ENCODE peak calls at places on chromosomes 2 and 18, in ten cellular contexts. N is neural crest cell, Y is IMR-90, H is HCT116, J is coronary artery, D is bronchial epithelial cell, Z is tibial artery, U is A549, I is heart left ventricle, G is HL-60. M is an unnamed sample.

GRCh38 chr2:210528716-210529115 is 27.7 kb upstream of the CPS1 start:
- DNase-seq in N (no peak), Y (no peak), H (no peak), J (no peak), D (no peak), Z (no peak), U (no peak), I (no peak), G (no peak), M (no peak)

GRCh38 chr2:215436705-215437570 is 1.1 kb upstream of the FN1 start:
- DNase-seq in N (no peak), Y (no peak), H (no peak), J (no peak), D (no peak), Z (peak), U (no peak), I (no peak), G (no peak), M (peak)

GRCh38 chr2:69943841-69944604 is 17.4 kb downstream of the ASPRV1 start:
- DNase-seq in N (no peak), Y (no peak), H (no peak), J (no peak), D (no peak), Z (no peak), U (no peak), I (no peak), G (peak), M (no peak)

GRCh38 chr2:192162392-192163042 is 32.2 kb downstream of the TMEFF2 start:
- DNase-seq in N (peak), Y (peak), H (peak), J (no peak), D (peak), Z (peak), U (peak), I (no peak), G (peak), M (peak)

GRCh38 chr2:232126301-232127085 is 165.0 kb downstream of the DIS3L2 start:
- DNase-seq in N (no peak), Y (no peak), H (no peak), J (no peak), D (no peak), Z (no peak), U (no peak), I (no peak), G (peak), M (no peak)

GRCh38 chr2:39696072-39696471 is 30.4 kb downstream of the TMEM178A start:
- DNase-seq in N (no peak), Y (peak), H (no peak), J (no peak), D (peak), Z (no peak), U (peak), I (no peak), G (no peak), M (peak)

GRCh38 chr2:64267699-64268098 is 123.5 kb upstream of the PELI1 start:
- DNase-seq in N (no peak), Y (no peak), H (no peak), J (no peak), D (no peak), Z (no peak), U (no peak), I (no peak), G (no peak), M (no peak)

GRCh38 chr2:30759481-30759880 is 47.8 kb downstream of the CAPN13 start:
- DNase-seq in N (no peak), Y (no peak), H (no peak), J (no peak), D (no peak), Z (no peak), U (no peak), I (no peak), G (no peak), M (no peak)

GRCh38 chr2:9071032-9071431 is 67.5 kb upstream of the MBOAT2 start:
- DNase-seq in N (no peak), Y (peak), H (peak), J (no peak), D (peak), Z (no peak), U (peak), I (no peak), G (no peak), M (no peak)

GRCh38 chr18:9802774-9803697 is 82.7 kb upstream of the TXNDC2 start:
- DNase-seq in N (no peak), Y (peak), H (no peak), J (no peak), D (no peak), Z (no peak), U (no peak), I (no peak), G (no peak), M (no peak)

GRCh38 chr2:207929923-207930322 is 95.4 kb downstream of the PLEKHM3 start:
- DNase-seq in N (no peak), Y (no peak), H (no peak), J (no peak), D (no peak), Z (no peak), U (no peak), I (no peak), G (no peak), M (no peak)

GRCh38 chr2:72148391-72148974 is 821 bp upstream of the CYP26B1 start:
- DNase-seq in N (no peak), Y (no peak), H (no peak), J (peak), D (no peak), Z (no peak), U (peak), I (no peak), G (no peak), M (no peak)

GRCh38 chr2:172148246-172148645 is 45.5 kb upstream of the DLX2 start:
- DNase-seq in N (no peak), Y (no peak), H (no peak), J (no peak), D (no peak), Z (no peak), U (no peak), I (no peak), G (no peak), M (no peak)

GRCh38 chr2:71685073-71685848 is 231.9 kb downstream of the DYSF start:
- DNase-seq in N (no peak), Y (no peak), H (no peak), J (no peak), D (no peak), Z (peak), U (no peak), I (no peak), G (no peak), M (no peak)

GRCh38 chr2:24117902-24118301 is 5.2 kb downstream of the PFN4 start:
- DNase-seq in N (no peak), Y (no peak), H (no peak), J (no peak), D (no peak), Z (no peak), U (no peak), I (no peak), G (no peak), M (no peak)
- TF ChIP-seq CTCF in N (no peak), Y (no peak), H (no peak), J (no peak), D (no peak), Z (no peak), U (no peak), I (no peak), G (no peak), M (no peak)

GRCh38 chr18:54223568-54224241 is 764 bp downstream of the MBD2 start:
- DNase-seq in N (no peak), Y (peak), H (peak), J (peak), D (peak), Z (peak), U (peak), I (peak), G (peak), M (peak)
- TF ChIP-seq CTCF in N (no peak), Y (no peak), H (no peak), J (no peak), D (no peak), Z (no peak), U (no peak), I (no peak), G (no peak), M (no peak)

DNA sequence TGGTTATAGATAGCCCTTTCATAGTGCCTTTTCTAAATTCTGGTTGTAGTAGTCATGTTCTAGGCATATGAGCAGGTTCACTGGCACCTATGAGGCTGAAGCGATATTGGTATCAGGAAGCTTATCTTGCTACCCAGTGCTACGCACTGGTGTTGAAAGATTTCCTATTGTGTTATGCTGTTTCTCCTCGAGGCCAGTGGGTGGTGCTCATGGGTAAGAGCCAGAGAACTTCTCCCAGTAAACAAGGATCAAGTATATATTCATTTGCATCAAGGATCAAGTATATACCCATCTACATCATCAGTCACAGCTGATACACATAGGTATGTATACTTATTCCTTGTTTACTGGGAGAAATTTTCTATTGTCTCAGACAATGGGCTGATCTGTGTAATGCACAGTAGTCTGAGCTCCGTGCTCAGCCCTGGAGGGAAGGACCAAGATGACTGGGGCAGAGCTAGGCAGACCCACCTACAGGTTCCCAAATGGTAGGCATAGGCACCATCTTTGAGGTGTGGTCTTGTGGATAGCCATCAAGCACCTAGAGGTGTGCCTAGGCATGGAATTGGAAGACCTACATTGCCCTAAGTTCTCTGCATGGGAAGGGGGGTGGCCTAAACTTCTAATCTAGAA is 101.2 kb upstream of the GALNT13 start:
- DNase-seq in N (no peak), Y (no peak), H (peak), J (no peak), D (no peak), Z (no peak), U (peak), I (no peak), G (no peak), M (no peak)
- TF ChIP-seq CTCF in N (peak), Y (no peak), H (peak), J (no peak), D (no peak), Z (no peak), U (no peak), I (no peak), G (no peak), M (no peak)

DNA sequence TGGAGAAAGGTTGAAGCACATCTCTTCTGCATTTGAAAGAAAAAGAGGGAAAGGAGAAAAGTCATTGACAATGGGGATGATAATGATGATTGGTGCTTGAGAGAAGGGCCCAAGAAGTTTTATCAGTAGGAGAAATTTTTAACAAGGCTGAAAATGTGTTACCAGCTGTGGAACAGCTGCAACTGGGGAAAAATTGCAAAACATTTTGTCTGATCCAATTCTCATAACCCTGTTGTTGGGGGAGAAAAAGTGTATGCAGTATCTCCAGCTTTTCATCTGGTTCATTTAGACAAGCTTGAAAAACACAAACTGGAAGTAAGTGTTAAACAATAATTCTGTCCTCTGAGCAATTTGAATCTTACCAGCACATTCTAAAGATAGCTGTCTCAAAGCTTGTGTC is 92.7 kb downstream of the CSRNP3 start:
- DNase-seq in N (no peak), Y (no peak), H (no peak), J (no peak), D (no peak), Z (no peak), U (no peak), I (no peak), G (no peak), M (no peak)
- TF ChIP-seq CTCF in N (no peak), Y (no peak), H (no peak), J (no peak), D (no peak), Z (no peak), U (no peak), I (no peak), G (no peak), M (no peak)

GRCh38 chr18:76167440-76167839 is 327.6 kb downstream of the ZNF516 start:
- DNase-seq in N (no peak), Y (no peak), H (no peak), J (no peak), D (no peak), Z (no peak), U (no peak), I (no peak), G (no peak), M (no peak)

GRCh38 chr18:76168206-76168605 is 326.8 kb downstream of the ZNF516 start:
- DNase-seq in N (no peak), Y (no peak), H (no peak), J (no peak), D (no peak), Z (no peak), U (no peak), I (no peak), G (no peak), M (no peak)

DNA sequence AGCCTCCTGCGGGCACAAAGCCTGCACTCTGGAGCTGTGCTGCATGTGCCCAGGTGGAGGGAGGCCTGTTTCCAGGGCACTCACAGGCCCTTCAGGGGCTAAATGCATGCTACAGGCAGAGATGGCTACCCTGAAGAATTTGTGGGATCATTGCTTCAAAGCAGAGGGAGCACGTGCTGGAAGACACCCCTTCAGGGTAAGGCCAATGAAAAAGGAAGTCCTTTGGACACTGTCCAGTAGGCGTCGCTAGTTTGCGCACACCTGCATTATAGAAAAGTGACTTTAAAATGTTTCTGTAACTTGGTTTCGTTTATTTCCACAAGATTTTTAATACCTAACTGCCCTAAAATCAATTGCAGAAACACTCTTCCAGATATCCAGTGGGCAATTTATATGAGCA is 325.3 kb downstream of the ZNF516 start:
- DNase-seq in N (no peak), Y (no peak), H (no peak), J (no peak), D (no peak), Z (no peak), U (no peak), I (no peak), G (peak), M (no peak)
- TF ChIP-seq CTCF in N (no peak), Y (no peak), H (peak), J (no peak), D (no peak), Z (no peak), U (no peak), I (no peak), G (no peak), M (no peak)

DNA sequence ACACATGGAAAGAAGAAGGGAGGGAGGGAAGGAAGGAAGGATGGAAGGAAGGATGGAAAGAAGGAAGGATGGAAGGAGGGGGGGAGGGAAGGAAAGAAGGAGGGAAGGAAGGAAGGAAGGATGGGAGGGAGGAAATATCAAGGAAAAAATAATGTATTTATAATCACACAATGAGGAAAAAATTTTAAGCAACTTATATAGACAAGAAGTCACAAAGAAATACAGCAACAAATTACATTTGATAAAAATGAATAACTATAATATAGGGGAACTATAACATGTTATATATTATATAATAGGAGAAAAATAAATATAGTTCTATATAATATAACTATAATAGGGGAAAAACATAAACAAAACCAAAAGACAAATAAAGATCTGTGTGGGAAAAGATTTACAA is 441.8 kb downstream of the LRATD1 start:
- DNase-seq in N (no peak), Y (no peak), H (no peak), J (no peak), D (no peak), Z (no peak), U (no peak), I (no peak), G (no peak), M (no peak)
- TF ChIP-seq CTCF in N (no peak), Y (no peak), H (no peak), J (no peak), D (no peak), Z (no peak), U (no peak), I (no peak), G (no peak), M (no peak)

DNA sequence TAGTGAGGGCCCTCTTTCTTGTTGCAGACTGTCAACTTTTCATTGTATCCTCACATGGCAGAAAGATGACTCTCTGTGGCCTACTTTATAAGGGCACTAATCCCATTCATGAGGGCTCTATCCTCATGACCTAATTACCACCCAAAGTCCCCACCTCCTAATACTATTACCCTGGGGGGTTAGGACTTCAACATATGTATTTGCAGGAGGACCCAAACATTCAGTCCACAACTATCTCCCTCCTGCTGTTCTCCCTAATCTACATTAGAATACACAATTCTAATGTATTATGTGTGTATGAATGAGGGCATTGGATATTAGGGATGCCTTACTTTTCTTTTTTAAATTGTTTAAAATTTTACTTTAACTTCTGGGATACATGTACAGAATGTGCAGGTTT is 246.0 kb upstream of the TANK start:
- DNase-seq in N (no peak), Y (no peak), H (no peak), J (no peak), D (no peak), Z (no peak), U (no peak), I (no peak), G (no peak), M (no peak)
- TF ChIP-seq CTCF in N (no peak), Y (no peak), H (no peak), J (no peak), D (no peak), Z (no peak), U (no peak), I (no peak), G (no peak), M (no peak)

GRCh38 chr2:120195575-120195974 is 27.6 kb downstream of the TMEM185B start:
- DNase-seq in N (no peak), Y (no peak), H (no peak), J (no peak), D (no peak), Z (no peak), U (no peak), I (no peak), G (no peak), M (no peak)
- TF ChIP-seq CTCF in N (no peak), Y (no peak), H (no peak), J (no peak), D (no peak), Z (no peak), U (no peak), I (no peak), G (no peak), M (no peak)

DNA sequence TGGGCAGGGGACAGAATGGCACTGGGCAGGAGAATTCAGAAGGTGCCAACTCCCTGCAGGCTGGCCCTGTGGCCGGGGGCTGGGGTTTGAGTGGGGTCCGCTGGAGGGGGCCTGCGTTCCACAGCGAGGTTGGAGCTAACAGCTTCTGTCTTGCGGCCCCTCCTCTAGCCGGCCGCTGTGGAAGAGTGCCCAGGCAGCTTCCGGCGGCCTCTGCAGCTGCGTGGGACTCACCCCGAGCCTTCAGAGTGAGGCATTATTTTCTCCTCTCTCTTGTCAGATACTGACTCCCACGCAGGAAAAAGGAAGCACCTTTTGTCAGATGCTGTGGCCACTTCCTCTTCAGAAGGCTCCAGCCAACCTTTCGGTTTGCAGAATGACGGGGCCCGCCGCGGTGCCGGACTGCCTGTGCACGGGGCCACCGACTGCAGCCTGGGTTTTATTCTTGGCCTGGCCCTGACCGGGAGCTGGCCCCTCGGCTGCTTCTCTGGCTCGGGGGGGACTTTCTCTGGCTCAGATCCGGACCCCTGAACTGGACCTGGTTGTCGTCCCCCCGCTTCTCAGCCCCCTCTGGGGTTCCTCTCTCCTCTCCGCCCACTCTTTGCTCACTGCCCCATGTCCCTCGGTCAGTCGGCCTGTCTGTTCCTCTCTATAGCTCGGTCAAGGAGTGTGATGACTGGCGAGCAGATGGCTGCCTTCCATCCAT is 40.1 kb downstream of the ARHGAP25 start:
- DNase-seq in N (no peak), Y (peak), H (no peak), J (no peak), D (no peak), Z (peak), U (no peak), I (peak), G (peak), M (peak)
- TF ChIP-seq CTCF in N (no peak), Y (no peak), H (no peak), J (no peak), D (no peak), Z (no peak), U (no peak), I (no peak), G (no peak), M (no peak)